ENCODE peak calls at places on chromosomes 1 and 21, in eight cellular contexts. A is fibroblast of pulmonary artery, T is vagina, J is fibroblast of the aortic adventitia, Y is SW480, B is ELF-1, O is tibial artery, D is activated T-cell treated with anti-CD3 and anti-CD28 coated beads for 48 hours. G is an unnamed sample.

GRCh38 chr1:55257958-55258357 is 42.8 kb upstream of the USP24 start:
- DNase-seq in B (no peak), D (no peak), A (no peak), O (no peak), J (no peak), Y (no peak), T (no peak), G (no peak)

GRCh38 chr1:233261206-233261605 is 34.3 kb downstream of the PCNX2 start:
- DNase-seq in O (no peak), J (no peak), T (no peak), B (no peak), Y (peak; percentile 33), A (no peak), D (no peak), G (no peak)

GRCh38 chr1:3858231-3858981 is 1.1 kb downstream of the DFFB start:
- DNase-seq in O (no peak), A (peak; percentile 25), T (no peak), Y (peak; percentile 36), B (peak; percentile 55), J (peak; percentile 15), D (no peak), G (peak; percentile 41)

GRCh38 chr1:157240495-157241184 is 102.4 kb upstream of the ETV3 start:
- DNase-seq in Y (peak; percentile 94), O (no peak), A (no peak), D (no peak), J (no peak), B (no peak), T (peak; percentile 42), G (peak; percentile 85)

GRCh38 chr1:224175615-224176014 is 7.4 kb upstream of the DEGS1 start:
- DNase-seq in O (no peak), T (no peak), A (no peak), Y (no peak), B (peak; percentile 82), D (no peak), J (no peak), G (peak; percentile 39)

GRCh38 chr1:205298191-205298994 is 23.2 kb downstream of the NUAK2 start:
- DNase-seq in A (peak; percentile 97), O (no peak), D (no peak), Y (peak; percentile 86), B (peak; percentile 93), J (peak; percentile 97), T (no peak), G (no peak)

GRCh38 chr1:47997289-47998200 is at the start of gene TRABD2B:
- DNase-seq in A (peak; percentile 69), T (peak; percentile 90), O (peak; percentile 95), Y (peak; percentile 53), D (peak; percentile 72), B (peak; percentile 93), J (peak; percentile 60), G (peak; percentile 74)

GRCh38 chr1:19073311-19074186 is 117.1 kb upstream of the IFFO2 start:
- DNase-seq in J (no peak), Y (no peak), T (no peak), B (no peak), O (peak; percentile 75), A (no peak), D (no peak), G (no peak)

GRCh38 chr1:173853074-173853473 is 14.7 kb downstream of the GAS5 start:
- DNase-seq in T (no peak), Y (no peak), O (no peak), D (no peak), B (peak; percentile 81), J (peak; percentile 45), A (peak; percentile 87), G (no peak)

GRCh38 chr1:183472488-183473285 is at the start of gene SMG7:
- DNase-seq in O (peak; percentile 76), A (peak; percentile 14), J (no peak), Y (peak; percentile 33), T (peak; percentile 91), D (peak; percentile 25), B (peak; percentile 69), G (peak; percentile 67)

GRCh38 chr1:208105756-208106155 is 138.4 kb downstream of the PLXNA2 start:
- DNase-seq in T (no peak), D (no peak), B (no peak), J (no peak), Y (no peak), A (no peak), O (no peak), G (no peak)

GRCh38 chr1:5888606-5889211 is 103.5 kb downstream of the NPHP4 start:
- DNase-seq in A (no peak), O (no peak), D (no peak), Y (no peak), B (peak; percentile 61), T (no peak), J (no peak), G (no peak)

GRCh38 chr1:205493241-205494085 is 11.0 kb upstream of the CDK18 start:
- DNase-seq in D (no peak), Y (peak; percentile 61), T (no peak), J (peak; percentile 80), A (peak; percentile 89), B (no peak), O (peak; percentile 81), G (no peak)

GRCh38 chr1:25487628-25488027 is 55.8 kb upstream of the LDLRAP1 start:
- DNase-seq in B (no peak), A (no peak), T (no peak), J (no peak), Y (no peak), O (no peak), D (peak; percentile 11), G (no peak)

GRCh38 chr1:208141793-208142192 is 102.4 kb downstream of the PLXNA2 start:
- DNase-seq in O (peak; percentile 57), T (no peak), B (peak; percentile 57), J (no peak), D (no peak), A (no peak), Y (no peak), G (no peak)

GRCh38 chr21:41631564-41632461 is 123.9 kb upstream of the TMPRSS2 start:
- DNase-seq in O (no peak), B (no peak), A (peak; percentile 36), Y (peak; percentile 84), T (no peak), D (no peak), J (peak; percentile 33), G (peak; percentile 89)

GRCh38 chr1:5725855-5726585 is 266.2 kb downstream of the NPHP4 start:
- DNase-seq in A (no peak), O (peak; percentile 34), J (no peak), Y (no peak), T (no peak), B (no peak), D (no peak), G (peak; percentile 22)

GRCh38 chr1:8825985-8826481 is 8.6 kb upstream of the RERE start:
- DNase-seq in B (peak; percentile 74), J (peak; percentile 62), D (no peak), T (no peak), O (peak; percentile 62), A (peak; percentile 59), Y (no peak), G (no peak)

GRCh38 chr1:175158133-175158532 is 34.4 kb downstream of the KIAA0040 start:
- DNase-seq in A (no peak), D (no peak), B (no peak), J (peak; percentile 2), O (no peak), Y (peak; percentile 14), T (no peak), G (no peak)

GRCh38 chr1:14426854-14427253 is 171.6 kb upstream of the KAZN start:
- DNase-seq in J (no peak), O (no peak), A (no peak), D (no peak), B (no peak), T (no peak), Y (no peak), G (no peak)

GRCh38 chr1:64000021-64000420 is 203.4 kb upstream of the UBE2U start:
- DNase-seq in T (no peak), J (peak; percentile 34), B (no peak), D (no peak), O (no peak), Y (no peak), A (no peak), G (no peak)

GRCh38 chr1:150601540-150601939 is 22.1 kb upstream of the MCL1 start:
- DNase-seq in T (no peak), O (peak; percentile 5), Y (no peak), J (no peak), A (no peak), D (no peak), B (no peak), G (no peak)

GRCh38 chr1:55836086-55836485 is 620.9 kb upstream of the USP24 start:
- DNase-seq in B (peak; percentile 75), J (no peak), O (no peak), Y (no peak), T (no peak), A (no peak), D (no peak), G (no peak)